ENCODE peak calls at places on chromosomes 4 and X, in seven cellular contexts. Q is NCI-H1105, X is lower leg skin, F is T1000, C is NB4, D is GM04504, H is HEK293T. T is an unnamed sample.
A peak's percentile ranks its signal among the peaks of the same experiment; 100 is the strongest.

GRCh38 chr4:65825121-65825520 is 154.8 kb upstream of the EPHA5 start:
- DNase-seq in Q (no peak), X (no peak), F (no peak), C (peak; percentile 1), D (no peak), H (no peak), T (no peak)

GRCh38 chrX:68332156-68332823 is 101.0 kb downstream of the OPHN1 start:
- DNase-seq in Q (no peak), X (no peak), F (no peak), C (no peak), D (no peak), H (no peak), T (no peak)

GRCh38 chrX:115584715-115585114 is 23.7 kb downstream of the PLS3 start:
- DNase-seq in Q (no peak), X (no peak), F (no peak), C (no peak), D (no peak), H (no peak), T (no peak)

GRCh38 chr4:24032371-24032989 is 142.6 kb upstream of the PPARGC1A start:
- DNase-seq in Q (no peak), X (no peak), F (no peak), C (peak; percentile 39), D (peak; percentile 6), H (peak; percentile 12), T (no peak)

GRCh38 chrX:120731386-120731785 is 101.5 kb upstream of the C1GALT1C1 start:
- DNase-seq in Q (no peak), X (no peak), F (no peak), C (no peak), D (no peak), H (no peak), T (no peak)

GRCh38 chrX:149151805-149152757 is 353.0 kb downstream of the IDS start:
- DNase-seq in Q (no peak), X (no peak), F (peak; percentile 2), C (peak; percentile 14), D (no peak), H (no peak), T (no peak)

GRCh38 chr4:25817059-25817681 is 45.6 kb downstream of the SEL1L3 start:
- DNase-seq in Q (no peak), X (peak; percentile 25), F (no peak), C (no peak), D (peak; percentile 48), H (no peak), T (no peak)

GRCh38 chr4:11634283-11634682 is 205.6 kb upstream of the HS3ST1 start:
- DNase-seq in Q (no peak), X (no peak), F (no peak), C (no peak), D (no peak), H (no peak), T (no peak)

GRCh38 chr4:40626183-40626990 is 3.3 kb downstream of the RBM47 start:
- DNase-seq in Q (no peak), X (no peak), F (no peak), C (no peak), D (no peak), H (no peak), T (no peak)

GRCh38 chr4:15420642-15421041 is 7.2 kb upstream of the C1QTNF7 start:
- DNase-seq in Q (no peak), X (no peak), F (no peak), C (no peak), D (peak; percentile 31), H (no peak), T (no peak)

GRCh38 chrX:40496728-40497127 is 84.0 kb upstream of the ATP6AP2 start:
- DNase-seq in Q (no peak), X (no peak), F (no peak), C (no peak), D (no peak), H (peak; percentile 25), T (no peak)

GRCh38 chr4:111671756-111672155 is 473.5 kb upstream of the FAM241A start:
- DNase-seq in Q (no peak), X (no peak), F (no peak), C (no peak), D (no peak), H (no peak), T (no peak)

GRCh38 chr4:141884070-141884469 is 247.7 kb downstream of the IL15 start:
- DNase-seq in Q (no peak), X (no peak), F (no peak), C (no peak), D (no peak), H (no peak), T (no peak)

GRCh38 chr4:166957451-166957850 is 276.8 kb downstream of the SPOCK3 start:
- DNase-seq in Q (no peak), X (no peak), F (no peak), C (no peak), D (no peak), H (no peak), T (no peak)

GRCh38 chrX:125131146-125131545 is 188.5 kb upstream of the TEX13C start:
- DNase-seq in Q (no peak), X (no peak), F (no peak), C (peak; percentile 6), D (no peak), H (peak; percentile 22), T (no peak)

GRCh38 chr4:171774642-171775041 is 38.6 kb upstream of the GALNTL6 start:
- DNase-seq in Q (no peak), X (no peak), F (no peak), C (no peak), D (no peak), H (no peak), T (no peak)